ENCODE peak calls at places on chromosomes 7 and 10, in ten cellular contexts. One of them, this sample, is unnamed.

GRCh38 chr7:36473454-36474282 is 84.0 kb downstream of the ANLN start:
- DNase-seq in heart left ventricle: peak; percentile 31
- DNase-seq in AG09309: no peak
- DNase-seq in RWPE1: peak; percentile 51
- DNase-seq in fibroblast of the aortic adventitia: no peak
- DNase-seq in IMR-90: no peak
- DNase-seq in endothelial cell: peak; percentile 73
- DNase-seq in sigmoid colon: no peak
- DNase-seq in CD8-positive, alpha-beta T cell: no peak
- DNase-seq in fibroblast of lung: peak; percentile 15
- DNase-seq in this sample: no peak

GRCh38 chr7:112173214-112173905 is 32.8 kb downstream of the DOCK4 start:
- DNase-seq in CD8-positive, alpha-beta T cell: no peak
- DNase-seq in fibroblast of lung: no peak
- DNase-seq in IMR-90: no peak
- DNase-seq in heart left ventricle: no peak
- DNase-seq in fibroblast of the aortic adventitia: no peak
- DNase-seq in endothelial cell: no peak
- DNase-seq in AG09309: no peak
- DNase-seq in RWPE1: no peak
- DNase-seq in sigmoid colon: no peak
- DNase-seq in this sample: no peak

GRCh38 chr7:64628192-64628591 is 37.7 kb upstream of the ZNF107 start:
- DNase-seq in sigmoid colon: no peak
- DNase-seq in heart left ventricle: no peak
- DNase-seq in IMR-90: no peak
- DNase-seq in RWPE1: no peak
- DNase-seq in AG09309: no peak
- DNase-seq in CD8-positive, alpha-beta T cell: no peak
- DNase-seq in fibroblast of the aortic adventitia: no peak
- DNase-seq in endothelial cell: no peak
- DNase-seq in fibroblast of lung: no peak
- DNase-seq in this sample: no peak

GRCh38 chr10:119859422-119860258 is 13.0 kb downstream of the MCMBP start:
- DNase-seq in IMR-90: peak; percentile 69
- DNase-seq in CD8-positive, alpha-beta T cell: no peak
- DNase-seq in endothelial cell: no peak
- DNase-seq in RWPE1: peak; percentile 30
- DNase-seq in fibroblast of lung: peak; percentile 73
- DNase-seq in fibroblast of the aortic adventitia: peak; percentile 77
- DNase-seq in heart left ventricle: no peak
- DNase-seq in sigmoid colon: no peak
- DNase-seq in AG09309: no peak
- DNase-seq in this sample: no peak

GRCh38 chr10:88990528-88991160 is at the start of gene FAS:
- DNase-seq in RWPE1: peak; percentile 89
- DNase-seq in AG09309: no peak
- DNase-seq in CD8-positive, alpha-beta T cell: peak; percentile 44
- DNase-seq in heart left ventricle: peak; percentile 73
- DNase-seq in endothelial cell: peak; percentile 52
- DNase-seq in sigmoid colon: peak; percentile 91
- DNase-seq in fibroblast of the aortic adventitia: peak; percentile 67
- DNase-seq in IMR-90: peak; percentile 57
- DNase-seq in fibroblast of lung: peak; percentile 73
- DNase-seq in this sample: peak; percentile 37

GRCh38 chr10:37474645-37475044 is 349.2 kb downstream of the ANKRD30A start:
- DNase-seq in sigmoid colon: no peak
- DNase-seq in CD8-positive, alpha-beta T cell: no peak
- DNase-seq in IMR-90: no peak
- DNase-seq in AG09309: no peak
- DNase-seq in endothelial cell: no peak
- DNase-seq in RWPE1: no peak
- DNase-seq in fibroblast of lung: no peak
- DNase-seq in fibroblast of the aortic adventitia: no peak
- DNase-seq in heart left ventricle: no peak
- DNase-seq in this sample: no peak

GRCh38 chr7:126303926-126304325 is 948.8 kb downstream of the GRM8 start:
- DNase-seq in IMR-90: no peak
- DNase-seq in sigmoid colon: no peak
- DNase-seq in fibroblast of the aortic adventitia: no peak
- DNase-seq in AG09309: no peak
- DNase-seq in heart left ventricle: no peak
- DNase-seq in CD8-positive, alpha-beta T cell: no peak
- DNase-seq in RWPE1: no peak
- DNase-seq in endothelial cell: no peak
- DNase-seq in fibroblast of lung: no peak
- DNase-seq in this sample: no peak

GRCh38 chr7:123783820-123784219 is 35.0 kb upstream of the WASL start:
- DNase-seq in IMR-90: no peak
- DNase-seq in RWPE1: no peak
- DNase-seq in sigmoid colon: no peak
- DNase-seq in CD8-positive, alpha-beta T cell: no peak
- DNase-seq in fibroblast of the aortic adventitia: no peak
- DNase-seq in AG09309: no peak
- DNase-seq in fibroblast of lung: no peak
- DNase-seq in endothelial cell: no peak
- DNase-seq in heart left ventricle: no peak
- DNase-seq in this sample: no peak

GRCh38 chr7:149714081-149714909 is 59.1 kb downstream of the ZNF467 start:
- DNase-seq in sigmoid colon: peak; percentile 94
- DNase-seq in CD8-positive, alpha-beta T cell: peak; percentile 86
- DNase-seq in RWPE1: peak; percentile 83
- DNase-seq in endothelial cell: peak; percentile 97
- DNase-seq in fibroblast of the aortic adventitia: peak; percentile 75
- DNase-seq in fibroblast of lung: peak; percentile 85
- DNase-seq in AG09309: no peak
- DNase-seq in heart left ventricle: peak; percentile 94
- DNase-seq in IMR-90: peak; percentile 82
- DNase-seq in this sample: peak; percentile 61

GRCh38 chr10:16686081-16686902 is 130.9 kb downstream of the RSU1 start:
- DNase-seq in heart left ventricle: no peak
- DNase-seq in RWPE1: no peak
- DNase-seq in sigmoid colon: no peak
- DNase-seq in CD8-positive, alpha-beta T cell: no peak
- DNase-seq in endothelial cell: no peak
- DNase-seq in AG09309: no peak
- DNase-seq in IMR-90: no peak
- DNase-seq in fibroblast of lung: no peak
- DNase-seq in fibroblast of the aortic adventitia: no peak
- DNase-seq in this sample: no peak

GRCh38 chr7:80150621-80151273 is 16.1 kb downstream of the GNAI1 start:
- DNase-seq in endothelial cell: no peak
- DNase-seq in AG09309: no peak
- DNase-seq in fibroblast of lung: peak; percentile 70
- DNase-seq in IMR-90: peak; percentile 54
- DNase-seq in heart left ventricle: no peak
- DNase-seq in sigmoid colon: no peak
- DNase-seq in CD8-positive, alpha-beta T cell: no peak
- DNase-seq in RWPE1: peak; percentile 68
- DNase-seq in fibroblast of the aortic adventitia: no peak
- DNase-seq in this sample: peak; percentile 28

GRCh38 chr10:234708-235406 is 99.6 kb downstream of the ZMYND11 start:
- DNase-seq in AG09309: no peak
- DNase-seq in endothelial cell: no peak
- DNase-seq in sigmoid colon: no peak
- DNase-seq in RWPE1: no peak
- DNase-seq in CD8-positive, alpha-beta T cell: no peak
- DNase-seq in IMR-90: no peak
- DNase-seq in fibroblast of lung: peak; percentile 51
- DNase-seq in fibroblast of the aortic adventitia: peak; percentile 20
- DNase-seq in heart left ventricle: no peak
- DNase-seq in this sample: no peak

GRCh38 chr7:14836571-14837189 is 65.9 kb downstream of the DGKB start:
- DNase-seq in RWPE1: peak; percentile 4
- DNase-seq in AG09309: no peak
- DNase-seq in endothelial cell: peak; percentile 20
- DNase-seq in IMR-90: peak; percentile 75
- DNase-seq in CD8-positive, alpha-beta T cell: no peak
- DNase-seq in fibroblast of lung: peak; percentile 70
- DNase-seq in heart left ventricle: peak; percentile 70
- DNase-seq in fibroblast of the aortic adventitia: peak; percentile 63
- DNase-seq in sigmoid colon: peak; percentile 64
- DNase-seq in this sample: no peak

GRCh38 chr7:82594665-82595064 is 151.1 kb upstream of the CACNA2D1 start:
- DNase-seq in fibroblast of lung: peak; percentile 5
- DNase-seq in endothelial cell: no peak
- DNase-seq in heart left ventricle: no peak
- DNase-seq in sigmoid colon: no peak
- DNase-seq in AG09309: no peak
- DNase-seq in CD8-positive, alpha-beta T cell: no peak
- DNase-seq in RWPE1: no peak
- DNase-seq in IMR-90: no peak
- DNase-seq in fibroblast of the aortic adventitia: no peak
- DNase-seq in this sample: no peak

GRCh38 chr7:33530664-33531063 is 374.7 kb upstream of the BMPER start:
- DNase-seq in RWPE1: no peak
- DNase-seq in AG09309: no peak
- DNase-seq in sigmoid colon: no peak
- DNase-seq in CD8-positive, alpha-beta T cell: no peak
- DNase-seq in fibroblast of lung: no peak
- DNase-seq in fibroblast of the aortic adventitia: no peak
- DNase-seq in IMR-90: no peak
- DNase-seq in endothelial cell: no peak
- DNase-seq in heart left ventricle: no peak
- DNase-seq in this sample: no peak
- TF ChIP-seq CTCF in RWPE1: no peak
- TF ChIP-seq CTCF in AG09309: no peak
- TF ChIP-seq CTCF in sigmoid colon: no peak
- TF ChIP-seq CTCF in CD8-positive, alpha-beta T cell: no peak
- TF ChIP-seq CTCF in fibroblast of lung: no peak
- TF ChIP-seq CTCF in fibroblast of the aortic adventitia: no peak
- TF ChIP-seq CTCF in IMR-90: no peak
- TF ChIP-seq CTCF in endothelial cell: no peak
- TF ChIP-seq CTCF in heart left ventricle: no peak
- TF ChIP-seq CTCF in this sample: no peak

GRCh38 chr10:71636588-71636987 is 83.0 kb downstream of the C10orf105 start:
- DNase-seq in sigmoid colon: no peak
- DNase-seq in AG09309: no peak
- DNase-seq in CD8-positive, alpha-beta T cell: no peak
- DNase-seq in fibroblast of the aortic adventitia: no peak
- DNase-seq in fibroblast of lung: no peak
- DNase-seq in heart left ventricle: no peak
- DNase-seq in IMR-90: no peak
- DNase-seq in RWPE1: no peak
- DNase-seq in endothelial cell: no peak
- DNase-seq in this sample: no peak

GRCh38 chr10:71639412-71639719 is 80.2 kb downstream of the C10orf105 start:
- DNase-seq in heart left ventricle: no peak
- DNase-seq in fibroblast of the aortic adventitia: no peak
- DNase-seq in IMR-90: no peak
- DNase-seq in sigmoid colon: no peak
- DNase-seq in fibroblast of lung: no peak
- DNase-seq in RWPE1: no peak
- DNase-seq in AG09309: no peak
- DNase-seq in endothelial cell: no peak
- DNase-seq in CD8-positive, alpha-beta T cell: no peak
- DNase-seq in this sample: no peak

GRCh38 chr10:71637305-71637704 is 82.3 kb downstream of the C10orf105 start:
- DNase-seq in heart left ventricle: no peak
- DNase-seq in fibroblast of lung: no peak
- DNase-seq in endothelial cell: no peak
- DNase-seq in AG09309: no peak
- DNase-seq in fibroblast of the aortic adventitia: no peak
- DNase-seq in IMR-90: no peak
- DNase-seq in RWPE1: no peak
- DNase-seq in sigmoid colon: no peak
- DNase-seq in CD8-positive, alpha-beta T cell: no peak
- DNase-seq in this sample: no peak

GRCh38 chr10:71638087-71638576 is 81.4 kb downstream of the C10orf105 start:
- DNase-seq in endothelial cell: no peak
- DNase-seq in heart left ventricle: no peak
- DNase-seq in IMR-90: no peak
- DNase-seq in fibroblast of the aortic adventitia: no peak
- DNase-seq in sigmoid colon: no peak
- DNase-seq in AG09309: no peak
- DNase-seq in CD8-positive, alpha-beta T cell: no peak
- DNase-seq in RWPE1: no peak
- DNase-seq in fibroblast of lung: no peak
- DNase-seq in this sample: no peak

GRCh38 chr10:71638577-71639411 is 80.8 kb downstream of the C10orf105 start:
- DNase-seq in endothelial cell: no peak
- DNase-seq in fibroblast of the aortic adventitia: no peak
- DNase-seq in AG09309: no peak
- DNase-seq in sigmoid colon: no peak
- DNase-seq in CD8-positive, alpha-beta T cell: no peak
- DNase-seq in RWPE1: no peak
- DNase-seq in fibroblast of lung: no peak
- DNase-seq in IMR-90: no peak
- DNase-seq in heart left ventricle: no peak
- DNase-seq in this sample: no peak
- TF ChIP-seq CTCF in endothelial cell: no peak
- TF ChIP-seq CTCF in fibroblast of the aortic adventitia: no peak
- TF ChIP-seq CTCF in AG09309: no peak
- TF ChIP-seq CTCF in sigmoid colon: no peak
- TF ChIP-seq CTCF in CD8-positive, alpha-beta T cell: no peak
- TF ChIP-seq CTCF in RWPE1: no peak
- TF ChIP-seq CTCF in fibroblast of lung: no peak
- TF ChIP-seq CTCF in IMR-90: no peak
- TF ChIP-seq CTCF in heart left ventricle: no peak
- TF ChIP-seq CTCF in this sample: no peak

DNA sequence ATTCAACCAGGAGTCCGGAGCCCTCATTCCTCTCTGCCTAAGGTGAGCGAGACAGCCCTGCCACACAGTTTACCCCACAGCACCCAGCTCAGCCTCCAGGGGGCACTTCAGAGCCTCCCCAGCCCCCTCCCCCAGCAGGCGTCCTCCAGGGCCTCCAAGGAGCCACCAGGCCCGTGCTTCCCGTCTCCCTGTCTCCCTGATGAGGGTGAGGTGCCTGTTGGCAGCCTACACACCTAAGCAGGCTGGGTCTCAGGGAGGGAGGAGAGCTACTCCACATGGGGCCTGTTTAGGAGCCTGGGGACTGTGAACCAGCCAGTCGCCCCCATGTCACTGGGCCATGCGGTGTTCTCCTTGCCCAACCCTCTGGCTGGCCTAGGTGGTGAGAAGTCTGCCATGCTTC is 28.9 kb upstream of the TRIM8 start:
- DNase-seq in AG09309: no peak
- DNase-seq in IMR-90: no peak
- DNase-seq in endothelial cell: peak; percentile 57
- DNase-seq in fibroblast of lung: no peak
- DNase-seq in CD8-positive, alpha-beta T cell: no peak
- DNase-seq in heart left ventricle: no peak
- DNase-seq in fibroblast of the aortic adventitia: no peak
- DNase-seq in sigmoid colon: no peak
- DNase-seq in RWPE1: no peak
- DNase-seq in this sample: no peak
- TF ChIP-seq CTCF in AG09309: peak; percentile 39
- TF ChIP-seq CTCF in IMR-90: peak; percentile 34
- TF ChIP-seq CTCF in endothelial cell: peak; percentile 36
- TF ChIP-seq CTCF in fibroblast of lung: peak; percentile 44
- TF ChIP-seq CTCF in CD8-positive, alpha-beta T cell: no peak
- TF ChIP-seq CTCF in heart left ventricle: no peak
- TF ChIP-seq CTCF in fibroblast of the aortic adventitia: peak; percentile 37
- TF ChIP-seq CTCF in sigmoid colon: peak; percentile 8
- TF ChIP-seq CTCF in RWPE1: no peak
- TF ChIP-seq CTCF in this sample: peak; percentile 34

GRCh38 chr7:1811850-1812692 is 142.0 kb downstream of the ELFN1 start:
- DNase-seq in fibroblast of the aortic adventitia: no peak
- DNase-seq in CD8-positive, alpha-beta T cell: no peak
- DNase-seq in endothelial cell: no peak
- DNase-seq in IMR-90: no peak
- DNase-seq in heart left ventricle: no peak
- DNase-seq in AG09309: no peak
- DNase-seq in RWPE1: peak; percentile 67
- DNase-seq in sigmoid colon: peak; percentile 42
- DNase-seq in fibroblast of lung: no peak
- DNase-seq in this sample: no peak
- TF ChIP-seq CTCF in fibroblast of the aortic adventitia: peak; percentile 20
- TF ChIP-seq CTCF in CD8-positive, alpha-beta T cell: no peak
- TF ChIP-seq CTCF in endothelial cell: no peak
- TF ChIP-seq CTCF in IMR-90: peak; percentile 21
- TF ChIP-seq CTCF in heart left ventricle: no peak
- TF ChIP-seq CTCF in AG09309: peak; percentile 1
- TF ChIP-seq CTCF in RWPE1: peak; percentile 54
- TF ChIP-seq CTCF in sigmoid colon: no peak
- TF ChIP-seq CTCF in fibroblast of lung: peak; percentile 14
- TF ChIP-seq CTCF in this sample: peak; percentile 3